ENCODE peak calls at places on chromosomes 13 and 19, in six cellular contexts. J, O, B, T, A and R are unnamed samples.

GRCh38 chr19:36363845-36364244 is 15.2 kb downstream of the ZFP14 start:
- DNase-seq in O (no peak), A (no peak), T (no peak), J (no peak), B (no peak), R (no peak)

GRCh38 chr19:57512845-57513244 is 13.1 kb downstream of the ZNF773 start:
- DNase-seq in T (no peak), O (no peak), B (no peak), A (peak), J (no peak), R (no peak)

GRCh38 chr13:48449656-48450055 is 36.7 kb upstream of the LPAR6 start:
- DNase-seq in O (no peak), B (peak), A (no peak), T (no peak), J (no peak), R (no peak)

GRCh38 chr13:100875392-100876043 is 200.9 kb upstream of the TMTC4 start:
- DNase-seq in O (no peak), B (peak), T (no peak), J (no peak), A (no peak), R (no peak)

GRCh38 chr19:6292006-6292405 is 12.2 kb upstream of the MLLT1 start:
- DNase-seq in J (no peak), B (no peak), A (no peak), O (no peak), T (no peak), R (no peak)

GRCh38 chr13:49456156-49456555 is 12.1 kb downstream of the SETDB2 start:
- DNase-seq in J (no peak), T (no peak), B (no peak), O (no peak), A (no peak), R (no peak)

GRCh38 chr13:100989424-100989823 is 314.8 kb upstream of the TMTC4 start:
- DNase-seq in A (no peak), O (no peak), B (no peak), T (no peak), J (no peak), R (no peak)

GRCh38 chr19:18697680-18698079 is 14.2 kb downstream of the CRTC1 start:
- DNase-seq in A (no peak), T (peak), B (peak), J (no peak), O (no peak), R (no peak)

GRCh38 chr13:26660185-26660584 is 100.4 kb downstream of the GPR12 start:
- DNase-seq in B (no peak), T (no peak), O (no peak), J (no peak), A (no peak), R (no peak)

GRCh38 chr13:32284927-32285632 is 30.1 kb downstream of the ZAR1L start:
- DNase-seq in A (no peak), J (no peak), B (peak), T (no peak), O (no peak), R (no peak)

GRCh38 chr19:56639217-56639616 is 3.7 kb upstream of the SMIM17 start:
- DNase-seq in A (peak), T (no peak), J (no peak), O (no peak), B (peak), R (no peak)

GRCh38 chr13:40469581-40470282 is 196.7 kb downstream of the FOXO1 start:
- DNase-seq in O (no peak), B (no peak), A (no peak), T (no peak), J (no peak), R (no peak)

GRCh38 chr19:45092747-45093678 is at the start of gene PPP1R37:
- DNase-seq in O (peak), B (peak), J (peak), A (peak), T (peak), R (peak)

GRCh38 chr13:86681223-86681622 is 882.0 kb upstream of the SLITRK6 start:
- DNase-seq in J (no peak), B (no peak), A (no peak), O (no peak), T (no peak), R (no peak)

GRCh38 chr13:83024955-83025594 is 857.2 kb downstream of the SLITRK1 start:
- DNase-seq in J (no peak), B (no peak), A (no peak), T (no peak), O (no peak), R (no peak)

GRCh38 chr19:32809254-32809653 is 60.3 kb downstream of the SLC7A9 start:
- DNase-seq in B (no peak), O (no peak), T (no peak), A (no peak), J (no peak), R (no peak)

GRCh38 chr13:111156421-111156820 is 41.3 kb downstream of the ARHGEF7 start:
- DNase-seq in O (no peak), A (no peak), T (no peak), J (no peak), B (peak), R (no peak)

GRCh38 chr13:51097353-51098043 is 13.6 kb downstream of the C13orf42 start:
- DNase-seq in T (no peak), A (peak), J (no peak), O (no peak), B (no peak), R (no peak)

GRCh38 chr13:43804461-43805070 is 17.8 kb upstream of the ENOX1 start:
- DNase-seq in T (no peak), B (peak), O (no peak), A (peak), J (no peak), R (no peak)

DNA sequence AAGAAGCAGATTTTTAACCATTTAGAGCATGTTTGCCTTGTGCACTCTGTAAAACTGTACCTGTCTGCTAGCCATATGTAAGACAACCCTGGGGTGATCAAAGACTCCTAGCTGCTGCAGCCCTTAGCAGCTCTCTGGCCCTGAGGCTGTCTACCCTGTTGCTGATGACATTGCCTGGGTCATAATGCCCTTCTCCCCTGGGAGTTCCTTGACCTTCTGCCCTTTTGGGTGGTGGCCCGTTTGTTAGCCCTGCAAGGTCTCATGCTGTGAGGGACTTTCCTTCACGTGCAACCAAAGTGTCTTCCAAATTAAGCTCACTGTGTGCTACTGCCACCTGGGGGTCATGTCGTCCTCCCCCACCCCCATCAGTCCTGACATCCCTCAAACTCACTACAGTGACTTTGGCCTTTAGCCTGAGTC is 7.4 kb downstream of the GPC6 start:
- DNase-seq in O (no peak), J (no peak), B (no peak), T (no peak), A (peak), R (no peak)
- TF ChIP-seq CTCF in O (peak), J (no peak), B (peak), T (no peak), A (peak), R (no peak)

DNA sequence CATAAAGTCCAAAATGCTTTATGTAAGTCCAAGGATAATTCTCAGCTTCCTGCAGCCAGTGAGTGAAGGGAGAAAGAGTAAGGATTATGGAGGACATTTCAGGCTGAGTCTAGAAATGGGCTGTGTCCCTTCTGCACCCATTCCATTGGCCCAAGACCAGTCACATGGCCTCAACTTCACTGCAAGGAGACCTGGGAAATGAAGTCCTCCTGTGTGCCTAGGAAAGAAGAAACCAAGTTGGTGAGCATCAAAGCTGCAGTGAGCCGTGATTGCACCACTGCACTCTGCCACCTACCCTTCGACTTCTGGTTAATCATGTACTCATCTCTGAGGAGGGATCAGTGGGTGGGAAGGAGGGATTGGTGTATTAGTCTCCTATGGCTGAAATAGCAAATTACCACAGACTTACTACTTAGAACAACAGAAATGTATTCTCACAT is 3.6 kb upstream of the CD37 start:
- DNase-seq in B (peak), A (peak), O (no peak), T (no peak), J (peak), R (peak)
- TF ChIP-seq CTCF in B (no peak), A (no peak), O (no peak), T (no peak), J (no peak), R (no peak)

GRCh38 chr19:46373573-46374359 is 26.9 kb downstream of the PPP5C start:
- DNase-seq in A (peak), B (peak), T (peak), J (no peak), O (peak), R (peak)
- TF ChIP-seq CTCF in A (no peak), B (peak), T (no peak), J (no peak), O (no peak), R (no peak)

GRCh38 chr13:94417294-94417693 is 62.2 kb downstream of the DCT start:
- DNase-seq in J (no peak), O (no peak), A (no peak), T (no peak), B (no peak), R (no peak)

GRCh38 chr13:94415484-94415883 is 64.0 kb downstream of the DCT start:
- DNase-seq in A (no peak), T (no peak), J (no peak), B (no peak), O (no peak), R (no peak)

GRCh38 chr13:94414141-94414540 is 65.3 kb downstream of the DCT start:
- DNase-seq in B (no peak), O (no peak), J (no peak), A (no peak), T (no peak), R (no peak)

GRCh38 chr13:94419304-94419943 is 60.1 kb downstream of the DCT start:
- DNase-seq in O (no peak), T (no peak), B (peak), A (no peak), J (no peak), R (no peak)

DNA sequence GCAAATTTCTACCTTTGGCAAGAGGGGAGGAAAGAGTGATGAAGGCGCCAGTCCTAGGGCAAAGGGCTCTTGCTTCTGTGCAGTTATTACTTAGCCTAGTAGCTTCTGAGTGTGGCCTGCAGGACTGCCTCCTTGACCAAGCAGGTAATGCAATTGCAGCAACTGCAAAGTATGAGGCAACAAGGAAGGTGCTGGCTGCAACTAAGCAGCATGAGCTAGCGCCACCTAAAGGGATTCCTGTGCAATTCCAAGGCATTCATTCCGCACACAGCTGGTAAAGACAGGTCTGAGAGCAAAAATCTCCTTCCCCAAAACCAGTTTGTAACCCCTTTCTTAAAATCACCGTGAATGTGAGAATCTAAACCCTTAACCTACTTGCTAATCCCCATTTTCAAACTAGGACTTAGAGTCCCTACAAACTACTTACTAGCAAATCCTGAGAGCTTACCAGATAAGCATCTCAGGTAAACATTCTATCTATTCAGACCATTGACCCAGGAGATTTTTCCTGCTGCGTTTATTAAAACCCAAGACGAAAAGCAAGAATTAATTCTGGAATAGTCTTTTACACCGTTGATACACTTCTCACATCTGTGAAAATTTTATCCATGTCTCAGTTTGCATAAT is 62.9 kb downstream of the DCT start:
- DNase-seq in O (peak), J (no peak), B (peak), A (peak), T (no peak), R (no peak)
- TF ChIP-seq CTCF in O (peak), J (no peak), B (peak), A (peak), T (no peak), R (no peak)

DNA sequence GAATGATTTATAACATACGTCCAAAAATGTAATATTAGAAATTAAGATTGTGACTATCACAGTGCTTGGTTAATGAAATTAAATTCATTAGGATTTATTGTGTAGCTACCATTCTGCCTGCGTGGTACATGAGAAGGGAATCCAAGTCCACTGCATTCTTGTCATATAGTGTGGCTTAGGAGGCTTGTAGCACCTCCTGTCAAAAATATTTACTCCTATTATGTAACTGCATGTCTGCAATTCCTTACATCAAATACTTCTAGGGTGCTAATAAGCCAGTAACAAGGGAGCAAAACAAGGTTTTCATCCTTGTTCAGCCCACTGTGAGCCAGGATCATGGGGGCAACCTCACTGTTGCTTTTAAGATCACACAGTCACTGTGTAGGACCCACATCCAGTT is 199.0 kb downstream of the SLC7A1 start:
- DNase-seq in B (no peak), J (no peak), O (no peak), A (no peak), T (no peak), R (no peak)
- TF ChIP-seq CTCF in B (no peak), J (no peak), O (no peak), A (no peak), T (no peak), R (no peak)

GRCh38 chr13:84455143-84455905 is 573.0 kb upstream of the SLITRK1 start:
- DNase-seq in T (peak), B (no peak), J (no peak), O (no peak), A (peak), R (no peak)
- TF ChIP-seq CTCF in T (no peak), B (peak), J (no peak), O (no peak), A (peak), R (no peak)

GRCh38 chr13:28246891-28247290 is 108.5 kb downstream of the PAN3 start:
- DNase-seq in T (no peak), O (no peak), A (no peak), J (no peak), B (no peak), R (no peak)
- TF ChIP-seq CTCF in T (no peak), O (no peak), A (no peak), J (no peak), B (no peak), R (no peak)

GRCh38 chr13:46553886-46554855 is 1.2 kb downstream of the LRCH1 start:
- DNase-seq in J (peak), A (peak), O (peak), T (peak), B (peak), R (peak)
- TF ChIP-seq CTCF in J (no peak), A (no peak), O (peak), T (no peak), B (no peak), R (no peak)

GRCh38 chr19:1651061-1651547 is 1.3 kb downstream of the TCF3 start:
- DNase-seq in B (no peak), J (peak), A (peak), O (no peak), T (no peak), R (no peak)

GRCh38 chr19:1651548-1652394 is 644 bp downstream of the TCF3 start:
- DNase-seq in O (no peak), T (peak), A (peak), B (no peak), J (peak), R (no peak)

GRCh38 chr19:1648926-1649541 is 3.4 kb downstream of the TCF3 start:
- DNase-seq in O (no peak), B (no peak), T (no peak), J (no peak), A (no peak), R (no peak)

GRCh38 chr19:1649706-1650626 is 2.4 kb downstream of the TCF3 start:
- DNase-seq in O (no peak), B (no peak), A (no peak), J (no peak), T (no peak), R (no peak)

GRCh38 chr19:1650627-1651009 is 1.8 kb downstream of the TCF3 start:
- DNase-seq in O (no peak), J (peak), B (no peak), T (no peak), A (peak), R (no peak)
- TF ChIP-seq CTCF in O (no peak), J (no peak), B (no peak), T (no peak), A (no peak), R (no peak)

GRCh38 chr19:29285878-29286277 is 72.9 kb upstream of the UQCRFS1 start:
- DNase-seq in O (no peak), J (no peak), T (no peak), B (no peak), A (peak), R (no peak)
- TF ChIP-seq CTCF in O (peak), J (no peak), T (no peak), B (no peak), A (peak), R (no peak)